ENCODE peak calls at places on chromosomes 13 and 19, in ten cellular contexts. One of them, this sample, is unnamed.

GRCh38 chr13:73429691-73430090 is 370.9 kb downstream of the KLF5 start:
- DNase-seq in esophagus squamous epithelium: no peak
- DNase-seq in tibial artery: no peak
- DNase-seq in fibroblast of pulmonary artery: peak; percentile 66
- DNase-seq in sigmoid colon: no peak
- DNase-seq in GM12865: no peak
- DNase-seq in AG04449: no peak
- DNase-seq in upper lobe of left lung: no peak
- DNase-seq in NB4: no peak
- DNase-seq in epithelial cell of esophagus: peak; percentile 93
- DNase-seq in this sample: no peak

GRCh38 chr13:36553501-36553900 is 120.3 kb upstream of the SERTM1 start:
- DNase-seq in esophagus squamous epithelium: no peak
- DNase-seq in tibial artery: no peak
- DNase-seq in fibroblast of pulmonary artery: peak; percentile 53
- DNase-seq in sigmoid colon: no peak
- DNase-seq in GM12865: no peak
- DNase-seq in AG04449: no peak
- DNase-seq in upper lobe of left lung: no peak
- DNase-seq in NB4: no peak
- DNase-seq in epithelial cell of esophagus: peak; percentile 34
- DNase-seq in this sample: no peak

GRCh38 chr19:5339470-5339949 is 1.1 kb downstream of the PTPRS start:
- DNase-seq in esophagus squamous epithelium: no peak
- DNase-seq in tibial artery: no peak
- DNase-seq in fibroblast of pulmonary artery: no peak
- DNase-seq in sigmoid colon: no peak
- DNase-seq in GM12865: no peak
- DNase-seq in AG04449: no peak
- DNase-seq in upper lobe of left lung: peak; percentile 81
- DNase-seq in NB4: no peak
- DNase-seq in epithelial cell of esophagus: no peak
- DNase-seq in this sample: no peak

GRCh38 chr13:113209880-113210421 is 538 bp downstream of the CUL4A start:
- DNase-seq in esophagus squamous epithelium: no peak
- DNase-seq in tibial artery: peak; percentile 72
- DNase-seq in fibroblast of pulmonary artery: peak; percentile 59
- DNase-seq in sigmoid colon: peak; percentile 76
- DNase-seq in GM12865: peak; percentile 83
- DNase-seq in AG04449: no peak
- DNase-seq in upper lobe of left lung: peak; percentile 93
- DNase-seq in NB4: peak; percentile 77
- DNase-seq in epithelial cell of esophagus: peak; percentile 80
- DNase-seq in this sample: peak; percentile 59

GRCh38 chr19:17681505-17682125 is 6.5 kb downstream of the UNC13A start:
- DNase-seq in esophagus squamous epithelium: no peak
- DNase-seq in tibial artery: no peak
- DNase-seq in fibroblast of pulmonary artery: peak; percentile 56
- DNase-seq in sigmoid colon: no peak
- DNase-seq in GM12865: peak; percentile 36
- DNase-seq in AG04449: no peak
- DNase-seq in upper lobe of left lung: peak; percentile 87
- DNase-seq in NB4: peak; percentile 71
- DNase-seq in epithelial cell of esophagus: peak; percentile 36
- DNase-seq in this sample: no peak

GRCh38 chr13:113090415-113090770 is 15.2 kb upstream of the F7 start:
- DNase-seq in esophagus squamous epithelium: no peak
- DNase-seq in tibial artery: no peak
- DNase-seq in fibroblast of pulmonary artery: no peak
- DNase-seq in sigmoid colon: peak; percentile 50
- DNase-seq in GM12865: no peak
- DNase-seq in AG04449: no peak
- DNase-seq in upper lobe of left lung: no peak
- DNase-seq in NB4: no peak
- DNase-seq in epithelial cell of esophagus: no peak
- DNase-seq in this sample: peak; percentile 15

GRCh38 chr19:6032827-6033226 is 54.9 kb upstream of the RANBP3 start:
- DNase-seq in esophagus squamous epithelium: no peak
- DNase-seq in tibial artery: peak; percentile 38
- DNase-seq in fibroblast of pulmonary artery: no peak
- DNase-seq in sigmoid colon: no peak
- DNase-seq in GM12865: no peak
- DNase-seq in AG04449: no peak
- DNase-seq in upper lobe of left lung: no peak
- DNase-seq in NB4: no peak
- DNase-seq in epithelial cell of esophagus: peak; percentile 34
- DNase-seq in this sample: no peak

GRCh38 chr13:102402292-102402691 is 444 bp upstream of the FGF14 start:
- DNase-seq in esophagus squamous epithelium: no peak
- DNase-seq in tibial artery: no peak
- DNase-seq in fibroblast of pulmonary artery: peak; percentile 10
- DNase-seq in sigmoid colon: peak; percentile 66
- DNase-seq in GM12865: no peak
- DNase-seq in AG04449: no peak
- DNase-seq in upper lobe of left lung: peak; percentile 41
- DNase-seq in NB4: no peak
- DNase-seq in epithelial cell of esophagus: peak; percentile 47
- DNase-seq in this sample: peak; percentile 25

GRCh38 chr19:1401889-1402217 is 511 bp upstream of the GAMT start:
- DNase-seq in esophagus squamous epithelium: no peak
- DNase-seq in tibial artery: no peak
- DNase-seq in fibroblast of pulmonary artery: no peak
- DNase-seq in sigmoid colon: no peak
- DNase-seq in GM12865: no peak
- DNase-seq in AG04449: no peak
- DNase-seq in upper lobe of left lung: no peak
- DNase-seq in NB4: no peak
- DNase-seq in epithelial cell of esophagus: no peak
- DNase-seq in this sample: no peak

GRCh38 chr19:1400281-1401137 is 833 bp downstream of the GAMT start:
- DNase-seq in esophagus squamous epithelium: no peak
- DNase-seq in tibial artery: peak; percentile 84
- DNase-seq in fibroblast of pulmonary artery: no peak
- DNase-seq in sigmoid colon: no peak
- DNase-seq in GM12865: no peak
- DNase-seq in AG04449: no peak
- DNase-seq in upper lobe of left lung: peak; percentile 84
- DNase-seq in NB4: no peak
- DNase-seq in epithelial cell of esophagus: no peak
- DNase-seq in this sample: peak; percentile 81

GRCh38 chr19:1401138-1401888 is at the start of gene GAMT:
- DNase-seq in esophagus squamous epithelium: no peak
- DNase-seq in tibial artery: no peak
- DNase-seq in fibroblast of pulmonary artery: peak; percentile 35
- DNase-seq in sigmoid colon: no peak
- DNase-seq in GM12865: peak; percentile 64
- DNase-seq in AG04449: no peak
- DNase-seq in upper lobe of left lung: peak; percentile 92
- DNase-seq in NB4: peak; percentile 33
- DNase-seq in epithelial cell of esophagus: no peak
- DNase-seq in this sample: no peak

GRCh38 chr19:1399745-1400144 is 1.6 kb downstream of the GAMT start:
- DNase-seq in esophagus squamous epithelium: no peak
- DNase-seq in tibial artery: no peak
- DNase-seq in fibroblast of pulmonary artery: no peak
- DNase-seq in sigmoid colon: no peak
- DNase-seq in GM12865: no peak
- DNase-seq in AG04449: no peak
- DNase-seq in upper lobe of left lung: peak; percentile 71
- DNase-seq in NB4: no peak
- DNase-seq in epithelial cell of esophagus: no peak
- DNase-seq in this sample: no peak

GRCh38 chr19:1402411-1403070 is 1.2 kb upstream of the GAMT start:
- DNase-seq in esophagus squamous epithelium: no peak
- DNase-seq in tibial artery: no peak
- DNase-seq in fibroblast of pulmonary artery: no peak
- DNase-seq in sigmoid colon: no peak
- DNase-seq in GM12865: no peak
- DNase-seq in AG04449: no peak
- DNase-seq in upper lobe of left lung: peak; percentile 79
- DNase-seq in NB4: no peak
- DNase-seq in epithelial cell of esophagus: peak; percentile 92
- DNase-seq in this sample: no peak
- H3K4me3 ChIP-seq in esophagus squamous epithelium: no peak overlapping the region
- H3K4me3 ChIP-seq in tibial artery: no peak overlapping the region
- H3K4me3 ChIP-seq in fibroblast of pulmonary artery: no peak overlapping the region
- H3K4me3 ChIP-seq in sigmoid colon: no peak overlapping the region
- H3K4me3 ChIP-seq in GM12865: no peak overlapping the region
- H3K4me3 ChIP-seq in AG04449: no peak overlapping the region
- H3K4me3 ChIP-seq in upper lobe of left lung: no peak overlapping the region
- H3K4me3 ChIP-seq in NB4: no peak overlapping the region
- H3K4me3 ChIP-seq in epithelial cell of esophagus: peak overlapping the region; percentile 2
- H3K4me3 ChIP-seq in this sample: no peak overlapping the region

GRCh38 chr19:54457773-54458647 is 5.6 kb downstream of the LENG9 start:
- DNase-seq in esophagus squamous epithelium: no peak
- DNase-seq in tibial artery: no peak
- DNase-seq in fibroblast of pulmonary artery: no peak
- DNase-seq in sigmoid colon: peak; percentile 29
- DNase-seq in GM12865: no peak
- DNase-seq in AG04449: no peak
- DNase-seq in upper lobe of left lung: peak; percentile 66
- DNase-seq in NB4: no peak
- DNase-seq in epithelial cell of esophagus: no peak
- DNase-seq in this sample: no peak

GRCh38 chr19:54455786-54456422 is 6.9 kb downstream of the LENG8 start:
- DNase-seq in esophagus squamous epithelium: no peak
- DNase-seq in tibial artery: no peak
- DNase-seq in fibroblast of pulmonary artery: no peak
- DNase-seq in sigmoid colon: no peak
- DNase-seq in GM12865: no peak
- DNase-seq in AG04449: no peak
- DNase-seq in upper lobe of left lung: peak; percentile 74
- DNase-seq in NB4: no peak
- DNase-seq in epithelial cell of esophagus: no peak
- DNase-seq in this sample: peak; percentile 45

GRCh38 chr19:54458648-54459281 is 4.8 kb downstream of the LENG9 start:
- DNase-seq in esophagus squamous epithelium: no peak
- DNase-seq in tibial artery: no peak
- DNase-seq in fibroblast of pulmonary artery: no peak
- DNase-seq in sigmoid colon: no peak
- DNase-seq in GM12865: no peak
- DNase-seq in AG04449: no peak
- DNase-seq in upper lobe of left lung: peak; percentile 79
- DNase-seq in NB4: no peak
- DNase-seq in epithelial cell of esophagus: no peak
- DNase-seq in this sample: peak; percentile 18

GRCh38 chr19:54454781-54455675 is 6.0 kb downstream of the LENG8 start:
- DNase-seq in esophagus squamous epithelium: no peak
- DNase-seq in tibial artery: no peak
- DNase-seq in fibroblast of pulmonary artery: no peak
- DNase-seq in sigmoid colon: no peak
- DNase-seq in GM12865: no peak
- DNase-seq in AG04449: no peak
- DNase-seq in upper lobe of left lung: peak; percentile 59
- DNase-seq in NB4: no peak
- DNase-seq in epithelial cell of esophagus: no peak
- DNase-seq in this sample: peak; percentile 50

DNA sequence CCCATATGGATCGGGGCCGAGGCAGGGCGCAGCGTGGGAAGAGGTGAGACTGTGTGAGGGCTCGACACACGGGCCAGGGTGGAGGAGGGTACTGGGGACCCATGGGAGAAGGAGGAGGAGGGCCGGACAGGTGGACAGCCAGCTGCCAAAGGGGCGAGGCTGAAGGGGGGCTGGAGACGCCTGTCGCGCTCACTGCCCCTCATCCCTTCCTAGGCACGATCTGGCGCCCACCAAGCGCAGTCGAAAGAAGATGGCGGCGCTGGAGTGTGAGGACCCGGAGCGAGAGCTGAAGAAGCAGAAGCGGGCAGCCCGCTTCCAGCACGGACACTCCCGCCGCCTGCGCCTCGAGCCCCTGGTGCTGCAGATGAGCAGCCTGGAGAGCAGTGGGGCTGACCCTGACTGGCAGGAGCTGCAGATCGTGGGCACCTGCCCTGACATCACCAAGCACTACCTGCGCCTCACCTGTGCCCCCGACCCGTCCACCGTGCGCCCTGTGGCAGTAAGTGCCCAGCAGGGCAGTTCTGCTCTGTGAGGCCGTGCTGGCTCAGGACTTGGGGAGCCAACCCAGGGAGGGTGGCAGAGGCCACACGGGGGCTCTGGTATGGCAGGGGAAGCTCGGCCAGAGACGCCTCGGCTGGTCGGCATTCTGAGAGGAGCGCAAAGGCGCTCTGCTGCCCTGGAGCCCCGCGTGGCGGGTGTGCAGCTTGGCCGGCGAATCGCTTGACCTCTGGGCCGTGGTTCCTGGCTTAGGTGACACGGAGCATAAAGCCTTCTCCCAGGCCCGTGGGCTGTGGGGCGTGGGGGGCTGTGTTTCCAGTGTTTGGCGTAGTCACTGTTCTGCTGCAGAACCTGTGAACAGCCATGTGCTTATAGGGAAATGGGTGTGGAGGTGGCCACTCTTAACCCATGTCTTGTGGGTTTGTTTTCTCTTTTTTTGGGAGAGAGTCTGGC is 6.9 kb downstream of the LENG9 start:
- DNase-seq in esophagus squamous epithelium: no peak
- DNase-seq in tibial artery: no peak
- DNase-seq in fibroblast of pulmonary artery: no peak
- DNase-seq in sigmoid colon: no peak
- DNase-seq in GM12865: no peak
- DNase-seq in AG04449: no peak
- DNase-seq in upper lobe of left lung: peak; percentile 84
- DNase-seq in NB4: no peak
- DNase-seq in epithelial cell of esophagus: no peak
- DNase-seq in this sample: no peak
- H3K4me3 ChIP-seq in esophagus squamous epithelium: no peak overlapping the region
- H3K4me3 ChIP-seq in tibial artery: no peak overlapping the region
- H3K4me3 ChIP-seq in fibroblast of pulmonary artery: no peak overlapping the region
- H3K4me3 ChIP-seq in sigmoid colon: no peak overlapping the region
- H3K4me3 ChIP-seq in GM12865: no peak overlapping the region
- H3K4me3 ChIP-seq in AG04449: no peak overlapping the region
- H3K4me3 ChIP-seq in upper lobe of left lung: no peak overlapping the region
- H3K4me3 ChIP-seq in NB4: no peak overlapping the region
- H3K4me3 ChIP-seq in epithelial cell of esophagus: no peak overlapping the region
- H3K4me3 ChIP-seq in this sample: no peak overlapping the region

GRCh38 chr19:39409207-39409885 is 2.7 kb downstream of the ZFP36 start:
- DNase-seq in esophagus squamous epithelium: peak; percentile 79
- DNase-seq in tibial artery: peak; percentile 97
- DNase-seq in fibroblast of pulmonary artery: peak; percentile 70
- DNase-seq in sigmoid colon: peak; percentile 97
- DNase-seq in GM12865: peak; percentile 88
- DNase-seq in AG04449: no peak
- DNase-seq in upper lobe of left lung: peak; percentile 99
- DNase-seq in NB4: peak; percentile 72
- DNase-seq in epithelial cell of esophagus: peak; percentile 98
- DNase-seq in this sample: peak; percentile 95

GRCh38 chr19:39407394-39407643 is 672 bp downstream of the ZFP36 start:
- DNase-seq in esophagus squamous epithelium: peak; percentile 39
- DNase-seq in tibial artery: no peak
- DNase-seq in fibroblast of pulmonary artery: no peak
- DNase-seq in sigmoid colon: peak; percentile 83
- DNase-seq in GM12865: no peak
- DNase-seq in AG04449: no peak
- DNase-seq in upper lobe of left lung: no peak
- DNase-seq in NB4: no peak
- DNase-seq in epithelial cell of esophagus: no peak
- DNase-seq in this sample: no peak

GRCh38 chr19:39409886-39410619 is 2.4 kb upstream of the PLEKHG2 start:
- DNase-seq in esophagus squamous epithelium: no peak
- DNase-seq in tibial artery: peak; percentile 93
- DNase-seq in fibroblast of pulmonary artery: peak; percentile 83
- DNase-seq in sigmoid colon: peak; percentile 95
- DNase-seq in GM12865: peak; percentile 87
- DNase-seq in AG04449: no peak
- DNase-seq in upper lobe of left lung: peak; percentile 97
- DNase-seq in NB4: peak; percentile 80
- DNase-seq in epithelial cell of esophagus: no peak
- DNase-seq in this sample: peak; percentile 87

GRCh38 chr19:39407644-39408391 is 1.2 kb downstream of the ZFP36 start:
- DNase-seq in esophagus squamous epithelium: no peak
- DNase-seq in tibial artery: no peak
- DNase-seq in fibroblast of pulmonary artery: peak; percentile 38
- DNase-seq in sigmoid colon: peak; percentile 84
- DNase-seq in GM12865: peak; percentile 75
- DNase-seq in AG04449: no peak
- DNase-seq in upper lobe of left lung: peak; percentile 91
- DNase-seq in NB4: no peak
- DNase-seq in epithelial cell of esophagus: peak; percentile 57
- DNase-seq in this sample: peak; percentile 82

DNA sequence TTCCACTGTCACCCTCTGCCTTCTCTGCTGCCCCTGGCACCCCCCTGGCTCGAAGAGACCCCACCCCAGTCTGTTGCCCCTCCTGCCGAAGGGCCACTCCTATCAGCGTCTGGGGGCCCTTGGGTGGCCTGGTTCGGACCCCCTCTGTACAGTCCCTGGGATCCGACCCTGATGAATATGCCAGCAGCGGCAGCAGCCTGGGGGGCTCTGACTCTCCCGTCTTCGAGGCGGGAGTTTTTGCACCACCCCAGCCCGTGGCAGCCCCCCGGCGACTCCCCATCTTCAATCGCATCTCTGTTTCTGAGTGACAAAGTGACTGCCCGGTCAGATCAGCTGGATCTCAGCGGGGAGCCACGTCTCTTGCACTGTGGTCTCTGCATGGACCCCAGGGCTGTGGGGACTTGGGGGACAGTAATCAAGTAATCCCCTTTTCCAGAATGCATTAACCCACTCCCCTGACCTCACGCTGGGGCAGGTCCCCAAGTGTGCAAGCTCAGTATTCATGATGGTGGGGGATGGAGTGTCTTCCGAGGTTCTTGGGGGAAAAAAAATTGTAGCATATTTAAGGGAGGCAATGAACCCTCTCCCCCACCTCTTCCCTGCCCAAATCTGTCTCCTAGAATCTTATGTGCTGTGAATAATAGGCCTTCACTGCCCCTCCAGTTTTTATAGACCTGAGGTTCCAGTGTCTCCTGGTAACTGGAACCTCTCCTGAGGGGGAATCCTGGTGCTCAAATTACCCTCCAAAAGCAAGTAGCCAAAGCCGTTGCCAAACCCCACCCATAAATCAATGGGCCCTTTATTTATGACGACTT is 2.0 kb downstream of the ZFP36 start:
- DNase-seq in esophagus squamous epithelium: no peak
- DNase-seq in tibial artery: no peak
- DNase-seq in fibroblast of pulmonary artery: peak; percentile 66
- DNase-seq in sigmoid colon: peak; percentile 73
- DNase-seq in GM12865: no peak
- DNase-seq in AG04449: no peak
- DNase-seq in upper lobe of left lung: peak; percentile 87
- DNase-seq in NB4: no peak
- DNase-seq in epithelial cell of esophagus: peak; percentile 64
- DNase-seq in this sample: peak; percentile 70
- H3K4me3 ChIP-seq in esophagus squamous epithelium: peak overlapping the region; percentile 76
- H3K4me3 ChIP-seq in tibial artery: peak overlapping the region; percentile 92
- H3K4me3 ChIP-seq in fibroblast of pulmonary artery: peak overlapping the region; percentile 81
- H3K4me3 ChIP-seq in sigmoid colon: peak overlapping the region; percentile 99
- H3K4me3 ChIP-seq in GM12865: peak overlapping the region; percentile 92
- H3K4me3 ChIP-seq in AG04449: peak overlapping the region; percentile 83
- H3K4me3 ChIP-seq in upper lobe of left lung: peak overlapping the region; percentile 92
- H3K4me3 ChIP-seq in NB4: peak overlapping the region; percentile 53
- H3K4me3 ChIP-seq in epithelial cell of esophagus: peak overlapping the region; percentile 98
- H3K4me3 ChIP-seq in this sample: peak overlapping the region; percentile 97

GRCh38 chr19:38376576-38376975 is 2.2 kb downstream of the PSMD8 start:
- DNase-seq in esophagus squamous epithelium: no peak
- DNase-seq in tibial artery: no peak
- DNase-seq in fibroblast of pulmonary artery: no peak
- DNase-seq in sigmoid colon: no peak
- DNase-seq in GM12865: no peak
- DNase-seq in AG04449: no peak
- DNase-seq in upper lobe of left lung: no peak
- DNase-seq in NB4: no peak
- DNase-seq in epithelial cell of esophagus: no peak
- DNase-seq in this sample: peak; percentile 81
- H3K4me3 ChIP-seq in esophagus squamous epithelium: no peak overlapping the region
- H3K4me3 ChIP-seq in tibial artery: no peak overlapping the region
- H3K4me3 ChIP-seq in fibroblast of pulmonary artery: peak overlapping the region; percentile 78
- H3K4me3 ChIP-seq in sigmoid colon: no peak overlapping the region
- H3K4me3 ChIP-seq in GM12865: no peak overlapping the region
- H3K4me3 ChIP-seq in AG04449: peak overlapping the region; percentile 83
- H3K4me3 ChIP-seq in upper lobe of left lung: no peak overlapping the region
- H3K4me3 ChIP-seq in NB4: no peak overlapping the region
- H3K4me3 ChIP-seq in epithelial cell of esophagus: no peak overlapping the region
- H3K4me3 ChIP-seq in this sample: peak overlapping the region; percentile 94

This sample was measured in psoas muscle.